ENCODE peak calls at places on chromosomes 11 and 22, in ten cellular contexts. O is cardiac muscle cell, S is pancreas, H is Karpas-422, P is A549, J is tibial artery, X is tibial nerve, W is IMR-90, M is SJSA1, C is breast epithelium. D is an unnamed sample.

GRCh38 chr22:37313376-37314314 is 31.3 kb downstream of the CYTH4 start:
- DNase-seq in O (no peak), S (no peak), H (no peak), P (no peak), J (no peak), X (no peak), W (peak; percentile 21), M (no peak), C (no peak), D (no peak)

GRCh38 chr11:94656968-94657367 is 89.8 kb downstream of the PIWIL4 start:
- DNase-seq in O (no peak), S (no peak), H (no peak), P (no peak), J (no peak), X (no peak), W (no peak), M (no peak), C (no peak), D (no peak)

GRCh38 chr11:17734986-17735822 is 623 bp downstream of the KCNC1 start:
- DNase-seq in O (peak; percentile 94), S (peak; percentile 60), H (peak; percentile 67), P (peak; percentile 44), J (peak; percentile 72), X (peak; percentile 24), W (peak; percentile 69), M (no peak), C (peak; percentile 23), D (no peak)

GRCh38 chr22:44145544-44145943 is 35.2 kb upstream of the PARVG start:
- DNase-seq in O (peak; percentile 61), S (no peak), H (no peak), P (no peak), J (peak; percentile 73), X (no peak), W (no peak), M (no peak), C (no peak), D (no peak)

GRCh38 chr22:39832627-39833074 is 60.9 kb downstream of the ENTHD1 start:
- DNase-seq in O (no peak), S (no peak), H (no peak), P (no peak), J (no peak), X (no peak), W (no peak), M (no peak), C (no peak), D (no peak)

GRCh38 chr22:26579331-26579886 is 10.5 kb downstream of the TPST2 start:
- DNase-seq in O (no peak), S (no peak), H (peak; percentile 63), P (no peak), J (no peak), X (no peak), W (no peak), M (no peak), C (no peak), D (no peak)

GRCh38 chr22:36738416-36739020 is 35.0 kb upstream of the CACNG2 start:
- DNase-seq in O (no peak), S (no peak), H (no peak), P (no peak), J (no peak), X (no peak), W (no peak), M (no peak), C (no peak), D (no peak)

GRCh38 chr22:36528336-36528735 is 630 bp downstream of the EIF3D start:
- DNase-seq in O (peak; percentile 49), S (no peak), H (peak; percentile 64), P (no peak), J (no peak), X (no peak), W (no peak), M (no peak), C (no peak), D (no peak)

GRCh38 chr11:75196426-75196825 is 44.1 kb upstream of the TPBGL start:
- DNase-seq in O (no peak), S (no peak), H (no peak), P (peak; percentile 14), J (peak; percentile 62), X (no peak), W (no peak), M (peak; percentile 19), C (no peak), D (no peak)

GRCh38 chr11:68146010-68146540 is 24.9 kb upstream of the CHKA start:
- DNase-seq in O (no peak), S (peak; percentile 98), H (no peak), P (peak; percentile 94), J (peak; percentile 87), X (peak; percentile 78), W (no peak), M (no peak), C (peak; percentile 95), D (no peak)
- H3K4me1 ChIP-seq in O (peaks cover 11% of the 10 kb centered on the region), S (peaks cover 44% of the 10 kb centered on the region), H (peaks cover 17% of the 10 kb centered on the region), P (peaks cover 33% of the 10 kb centered on the region), J (peaks cover 6% of the 10 kb centered on the region), X (peaks cover 24% of the 10 kb centered on the region), W (peaks cover 4% of the 10 kb centered on the region), M (peaks cover 10% of the 10 kb centered on the region), C (peaks cover 24% of the 10 kb centered on the region), D (peaks cover 13% of the 10 kb centered on the region)

GRCh38 chr11:103893366-103893765 is 143.1 kb upstream of the DDI1 start:
- DNase-seq in O (no peak), S (no peak), H (no peak), P (no peak), J (no peak), X (no peak), W (peak; percentile 62), M (peak; percentile 34), C (no peak), D (no peak)
- H3K27ac ChIP-seq in O (no peak overlapping the region), S (no peak overlapping the region), H (peak overlapping the region; percentile 94), P (peak overlapping the region; percentile 45), J (no peak overlapping the region), X (no peak overlapping the region), W (no peak overlapping the region), M (peak overlapping the region; percentile 57), C (no peak overlapping the region), D (no peak overlapping the region)

GRCh38 chr11:1773711-1774550 is 10.2 kb upstream of the CTSD start:
- DNase-seq in O (no peak), S (no peak), H (no peak), P (no peak), J (peak; percentile 61), X (no peak), W (no peak), M (no peak), C (no peak), D (no peak)

GRCh38 chr11:1771700-1772099 is 8.0 kb upstream of the CTSD start:
- DNase-seq in O (no peak), S (no peak), H (no peak), P (peak; percentile 64), J (peak; percentile 73), X (no peak), W (peak; percentile 62), M (no peak), C (no peak), D (no peak)

GRCh38 chr11:1771273-1771672 is 7.5 kb upstream of the CTSD start:
- DNase-seq in O (no peak), S (no peak), H (no peak), P (no peak), J (peak; percentile 43), X (no peak), W (no peak), M (no peak), C (no peak), D (peak; percentile 0)

GRCh38 chr11:1773131-1773510 is 9.4 kb upstream of the CTSD start:
- DNase-seq in O (no peak), S (no peak), H (no peak), P (no peak), J (peak; percentile 62), X (no peak), W (no peak), M (no peak), C (no peak), D (no peak)

DNA sequence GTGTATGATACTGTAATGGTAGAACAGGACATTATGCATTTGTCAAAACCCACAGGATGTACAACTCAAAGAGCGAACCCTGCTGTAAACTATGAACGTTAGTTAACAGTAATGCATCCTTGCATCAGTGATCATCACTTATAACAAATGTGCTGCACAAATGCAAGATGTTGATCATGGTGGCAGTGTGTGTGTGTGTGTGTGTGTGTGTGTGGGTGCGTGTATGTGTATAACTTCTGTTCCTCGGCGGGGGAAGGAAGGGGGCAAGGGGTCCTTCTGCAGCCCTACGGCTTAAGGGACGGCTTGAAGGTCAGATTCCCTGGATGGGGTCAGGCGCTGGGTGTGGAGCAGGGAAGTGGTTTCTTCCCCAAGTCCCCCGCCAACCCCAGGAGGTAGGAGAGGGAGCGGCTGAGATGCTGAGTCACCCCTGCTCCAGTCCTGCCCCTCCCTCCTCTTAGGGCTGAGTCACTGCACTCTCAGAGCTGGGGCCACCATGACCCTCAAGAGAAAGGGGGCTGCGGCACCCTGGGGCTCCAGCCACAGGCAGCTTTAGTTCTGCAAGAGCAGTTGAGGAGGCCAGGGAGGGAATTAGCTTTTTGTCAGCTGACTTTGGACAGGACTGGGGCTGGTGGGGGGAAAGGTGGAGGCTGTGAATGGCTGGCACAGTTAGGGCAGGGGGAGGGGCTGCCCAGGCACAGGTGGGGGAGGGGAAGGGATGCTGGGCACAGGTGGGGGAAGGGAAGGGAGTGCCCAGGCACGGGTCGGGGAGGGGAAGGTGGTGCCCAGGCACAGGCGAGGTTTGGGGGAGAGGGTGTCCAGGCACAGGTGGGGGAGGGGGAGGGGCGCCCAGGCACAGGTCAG is 8.8 kb upstream of the CTSD start:
- DNase-seq in O (no peak), S (no peak), H (no peak), P (peak; percentile 94), J (peak; percentile 85), X (peak; percentile 38), W (peak; percentile 91), M (peak; percentile 88), C (no peak), D (peak; percentile 53)
- H3K4me3 ChIP-seq in O (no peak overlapping the region), S (no peak overlapping the region), H (no peak overlapping the region), P (no peak overlapping the region), J (no peak overlapping the region), X (no peak overlapping the region), W (peak overlapping the region; percentile 7), M (no peak overlapping the region), C (no peak overlapping the region), D (peak overlapping the region; percentile 51)

GRCh38 chr11:65887026-65887722 is 1.1 kb downstream of the FIBP start:
- DNase-seq in O (no peak), S (no peak), H (no peak), P (no peak), J (no peak), X (no peak), W (no peak), M (no peak), C (no peak), D (no peak)

GRCh38 chr11:65885231-65885630 is 3.0 kb downstream of the FIBP start:
- DNase-seq in O (no peak), S (no peak), H (peak; percentile 54), P (no peak), J (no peak), X (no peak), W (no peak), M (no peak), C (no peak), D (no peak)

GRCh38 chr11:65884716-65885092 is 3.6 kb downstream of the FIBP start:
- DNase-seq in O (peak; percentile 78), S (no peak), H (peak; percentile 92), P (peak; percentile 83), J (peak; percentile 84), X (peak; percentile 63), W (peak; percentile 65), M (peak; percentile 84), C (no peak), D (no peak)

GRCh38 chr11:65887723-65888162 is 528 bp downstream of the FIBP start:
- DNase-seq in O (no peak), S (no peak), H (peak; percentile 68), P (peak; percentile 45), J (no peak), X (no peak), W (peak; percentile 63), M (no peak), C (no peak), D (no peak)

GRCh38 chr11:65885808-65886536 is 2.3 kb downstream of the FIBP start:
- DNase-seq in O (no peak), S (no peak), H (no peak), P (no peak), J (no peak), X (no peak), W (no peak), M (no peak), C (no peak), D (no peak)
- H3K4me1 ChIP-seq in O (peaks cover 11% of the 10 kb centered on the region), S (peaks cover 4% of the 10 kb centered on the region), H (peaks cover 48% of the 10 kb centered on the region), P (peaks cover 30% of the 10 kb centered on the region), J (peaks cover 22% of the 10 kb centered on the region), X (peaks cover 27% of the 10 kb centered on the region), W (peaks cover 9% of the 10 kb centered on the region), M (peaks cover 49% of the 10 kb centered on the region), C (peaks cover 12% of the 10 kb centered on the region), D (peaks cover 11% of the 10 kb centered on the region)

D was measured in thoracic aorta.